ENCODE peak calls at places on chromosome 22, in six cellular contexts. Z is GM23338, N is neural progenitor cell, D is IMR-90, M is AG04450, X is heart right ventricle. P is an unnamed sample.

GRCh38 chr22:36145881-36146280 is 14.7 kb downstream of the APOL3 start:
- DNase-seq in Z (no peak), M (no peak), X (no peak), N (no peak), D (no peak), P (no peak)

GRCh38 chr22:32854351-32854804 is 52.9 kb downstream of the TIMP3 start:
- DNase-seq in M (no peak), X (peak), D (no peak), N (no peak), Z (no peak), P (no peak)

GRCh38 chr22:46068908-46069481 is 81.3 kb upstream of the PPARA start:
- DNase-seq in Z (no peak), N (no peak), M (no peak), D (peak), X (peak), P (peak)

GRCh38 chr22:27751277-27752070 is 50.1 kb downstream of the MN1 start:
- DNase-seq in Z (no peak), N (no peak), D (no peak), X (no peak), M (no peak), P (no peak)

GRCh38 chr22:33255781-33256180 is 197.6 kb upstream of the SYN3 start:
- DNase-seq in M (no peak), Z (no peak), X (no peak), N (no peak), D (no peak), P (no peak)

GRCh38 chr22:32909561-32910348 is 108.2 kb downstream of the TIMP3 start:
- DNase-seq in N (no peak), Z (no peak), D (no peak), X (no peak), M (no peak), P (no peak)

GRCh38 chr22:49208768-49209252 is 618.9 kb downstream of the BRD1 start:
- DNase-seq in Z (no peak), M (no peak), X (no peak), D (no peak), N (peak), P (peak)

GRCh38 chr22:49960967-49961600 is 512 bp downstream of the PIM3 start:
- DNase-seq in X (peak), M (no peak), N (peak), D (no peak), Z (peak), P (peak)

GRCh38 chr22:33666661-33667619 is 253.3 kb downstream of the LARGE1 start:
- DNase-seq in X (no peak), Z (peak), D (no peak), N (peak), M (no peak), P (no peak)

GRCh38 chr22:17972385-17973181 is 51.8 kb downstream of the MICAL3 start:
- DNase-seq in Z (peak), X (peak), N (peak), D (peak), M (peak), P (peak)

GRCh38 chr22:30178180-30179126 is 68.1 kb downstream of the LIF start:
- DNase-seq in M (no peak), N (peak), D (no peak), Z (no peak), X (no peak), P (no peak)

GRCh38 chr22:24893341-24894070 is 53.0 kb downstream of the LHFPL7 start:
- DNase-seq in N (no peak), M (no peak), X (peak), D (no peak), Z (no peak), P (peak)

GRCh38 chr22:35721954-35722353 is 4.3 kb downstream of the APOL5 start:
- DNase-seq in M (no peak), X (no peak), Z (no peak), N (no peak), D (no peak), P (no peak)

GRCh38 chr22:31272522-31273446 is 19.5 kb downstream of the PIK3IP1 start:
- DNase-seq in N (peak), M (peak), Z (peak), X (no peak), D (peak), P (peak)

GRCh38 chr22:30882181-30882771 is 86.3 kb downstream of the MORC2 start:
- DNase-seq in M (no peak), N (no peak), D (no peak), Z (no peak), X (no peak), P (peak)

GRCh38 chr22:21943571-21944448 is 8.8 kb downstream of the PPM1F start:
- DNase-seq in N (no peak), X (no peak), D (no peak), Z (no peak), M (no peak), P (no peak)

GRCh38 chr22:35842954-35843353 is 125.3 kb downstream of the APOL5 start:
- DNase-seq in D (peak), Z (peak), N (peak), X (no peak), M (no peak), P (peak)

GRCh38 chr22:30863161-30863833 is 105.3 kb downstream of the MORC2 start:
- DNase-seq in M (no peak), Z (peak), X (no peak), N (no peak), D (peak), P (no peak)

GRCh38 chr22:23183107-23183698 is 2.9 kb downstream of the BCR start:
- DNase-seq in M (no peak), X (no peak), N (peak), D (peak), Z (peak), P (peak)

GRCh38 chr22:49028111-49028510 is 799.6 kb downstream of the BRD1 start:
- DNase-seq in Z (no peak), D (no peak), X (no peak), N (no peak), M (no peak), P (no peak)

GRCh38 chr22:49291781-49292180 is 535.9 kb downstream of the BRD1 start:
- DNase-seq in M (no peak), N (no peak), Z (no peak), X (no peak), D (no peak), P (no peak)

GRCh38 chr22:37226514-37226913 is 14.2 kb upstream of the SSTR3 start:
- DNase-seq in D (no peak), M (no peak), X (no peak), N (no peak), Z (no peak), P (no peak)

GRCh38 chr22:37538590-37539357 is 19.6 kb upstream of the CARD10 start:
- DNase-seq in Z (peak), D (peak), X (peak), N (peak), M (peak), P (peak)

GRCh38 chr22:16988257-16988656 is 19.8 kb downstream of the GAB4 start:
- DNase-seq in X (no peak), N (no peak), D (no peak), Z (no peak), M (no peak), P (no peak)

DNA sequence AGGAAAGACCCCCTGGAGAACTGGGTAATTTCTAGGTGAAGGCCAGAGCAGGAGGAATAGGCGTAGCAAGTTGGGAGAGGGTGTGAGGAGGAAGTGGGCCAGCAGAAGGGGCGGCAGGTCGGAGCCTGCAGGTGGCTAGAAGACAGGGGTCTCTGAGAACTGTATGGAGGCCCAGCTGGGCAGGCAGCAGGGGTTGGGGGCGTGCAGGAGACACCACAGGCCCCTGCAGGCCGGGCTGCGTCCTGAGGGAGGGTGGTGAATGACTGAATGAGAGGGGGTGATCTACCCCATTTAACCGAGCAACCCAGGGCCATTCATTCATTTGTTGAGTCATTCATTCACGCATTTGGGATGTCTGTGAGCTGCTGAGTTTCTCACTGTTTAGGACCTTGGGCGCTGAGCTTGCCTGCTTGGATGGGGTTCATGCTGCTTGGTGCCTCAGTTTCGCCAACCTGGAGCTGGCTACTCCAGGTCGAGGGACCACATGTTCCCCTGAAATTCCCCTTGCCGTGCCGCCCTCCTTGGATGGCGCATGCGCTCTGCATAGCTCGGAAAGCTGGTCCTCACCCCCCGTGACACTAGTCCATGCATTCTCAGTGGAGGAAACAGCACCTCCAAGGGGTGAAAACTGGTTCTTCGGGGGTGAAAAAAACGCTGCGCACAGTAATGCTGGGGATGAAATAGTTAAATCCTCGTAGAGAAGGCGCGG is 15.6 kb downstream of the MPPED1 start:
- DNase-seq in M (no peak), X (no peak), N (no peak), Z (peak), D (no peak), P (no peak)
- H3K27ac ChIP-seq in M (no peak), X (no peak), N (no peak), Z (no peak), D (no peak), P (no peak)

GRCh38 chr22:41904450-41905410 is 10.1 kb downstream of the SHISA8 start:
- DNase-seq in Z (no peak), M (no peak), N (no peak), X (no peak), D (no peak), P (no peak)

GRCh38 chr22:41902932-41903421 is 11.9 kb downstream of the SHISA8 start:
- DNase-seq in M (no peak), D (no peak), X (peak), N (no peak), Z (no peak), P (peak)

GRCh38 chr22:41907436-41908401 is 7.2 kb downstream of the SHISA8 start:
- DNase-seq in M (no peak), D (peak), N (peak), X (no peak), Z (peak), P (no peak)

GRCh38 chr22:41906822-41907221 is 8.1 kb downstream of the SHISA8 start:
- DNase-seq in X (no peak), N (no peak), D (no peak), M (no peak), Z (no peak), P (no peak)

DNA sequence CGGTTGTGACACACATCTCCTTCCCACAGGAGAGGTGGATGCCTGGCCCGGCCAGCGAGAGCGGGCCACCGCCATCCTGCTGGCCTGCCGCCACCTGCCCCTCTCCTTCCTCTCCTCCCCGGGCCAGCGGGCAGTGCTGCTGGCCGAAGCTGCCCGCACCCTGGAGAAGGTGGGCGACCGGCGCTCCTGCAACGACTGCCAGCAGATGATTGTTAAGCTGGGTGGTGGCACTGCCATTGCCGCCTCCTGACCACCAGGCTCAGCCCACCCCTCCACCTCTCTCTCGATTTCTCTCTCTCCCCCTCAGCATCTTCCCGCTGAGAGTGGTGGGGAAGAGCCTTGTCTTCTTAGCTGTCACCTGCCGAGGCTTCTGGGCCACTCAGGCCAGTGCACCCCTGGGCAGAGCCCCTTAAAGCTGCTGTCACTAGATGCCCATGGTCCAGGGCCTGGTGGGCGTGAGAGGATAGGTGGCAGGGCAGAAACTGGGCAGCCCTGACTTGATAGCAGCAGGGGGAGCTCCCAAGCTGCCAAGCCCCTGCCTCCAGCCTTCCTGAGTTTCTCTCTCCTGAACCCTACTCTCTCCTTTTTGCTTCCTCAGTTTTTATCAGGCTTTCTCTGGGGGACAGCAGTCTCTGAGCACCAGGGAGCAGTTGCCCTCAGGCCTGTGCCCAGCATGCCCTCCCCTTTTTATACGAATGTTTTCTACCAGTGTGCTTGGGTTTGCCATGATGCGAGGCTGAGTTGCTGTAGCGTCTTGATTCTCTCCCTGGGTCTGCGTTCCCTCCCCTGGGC is 9.3 kb downstream of the SHISA8 start:
- DNase-seq in Z (no peak), M (no peak), D (no peak), X (no peak), N (no peak), P (no peak)
- H3K27ac ChIP-seq in Z (no peak), M (no peak), D (no peak), X (no peak), N (no peak), P (no peak)

DNA sequence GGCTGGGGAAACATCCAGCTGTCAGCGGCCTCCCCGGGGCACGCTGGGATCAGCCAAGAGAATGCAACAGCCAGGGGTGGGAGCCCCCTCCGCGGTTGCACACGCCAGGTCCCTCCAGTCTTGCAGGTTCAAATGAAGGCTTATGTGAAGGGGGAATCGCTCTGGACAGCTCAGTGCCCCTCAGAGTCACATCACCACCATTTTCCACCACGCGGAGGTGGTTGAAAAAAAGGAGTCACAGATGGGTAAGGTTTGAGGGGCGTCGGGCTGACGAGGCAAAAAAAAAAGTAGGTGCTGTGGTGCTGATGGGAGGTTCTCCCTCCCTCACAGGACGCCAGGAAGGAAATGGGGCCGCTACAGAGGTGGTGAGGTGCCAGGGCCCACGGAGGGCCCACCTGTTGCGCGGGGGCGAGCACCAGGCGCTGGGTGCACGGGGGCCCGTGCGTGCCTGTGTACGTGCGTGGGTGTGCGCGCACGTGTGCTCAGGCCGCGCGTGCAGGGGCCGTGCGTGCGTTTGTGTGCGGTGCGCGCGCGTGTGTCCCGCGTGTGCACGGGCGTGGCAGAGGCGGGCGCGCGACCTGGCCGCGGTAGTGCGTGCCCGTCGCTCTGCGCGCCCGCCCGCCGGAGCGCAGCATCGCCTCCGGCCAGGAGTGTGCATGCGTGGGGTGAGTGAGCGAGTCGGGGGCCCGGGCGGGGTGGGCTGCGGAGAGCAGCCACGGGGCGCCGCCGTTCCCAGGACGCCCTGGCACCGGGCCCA is 3.0 kb downstream of the PDGFB start:
- DNase-seq in Z (no peak), X (no peak), D (no peak), N (no peak), M (no peak), P (no peak)
- H3K27ac ChIP-seq in Z (no peak), X (peak), D (no peak), N (no peak), M (no peak), P (peak)

GRCh38 chr22:43148581-43148980 is 2.8 kb upstream of the TSPO start:
- DNase-seq in M (no peak), N (no peak), X (no peak), D (no peak), Z (no peak), P (no peak)
- H3K27ac ChIP-seq in M (no peak), N (no peak), X (peak), D (no peak), Z (no peak), P (no peak)

GRCh38 chr22:44884968-44885805 is 124.6 kb downstream of the PHF21B start:
- DNase-seq in D (no peak), M (no peak), Z (no peak), N (no peak), X (no peak), P (no peak)
- H3K27ac ChIP-seq in D (no peak), M (no peak), Z (no peak), N (no peak), X (no peak), P (no peak)